ENCODE peak calls at places on chromosome 10, in eight cellular contexts. One of them, this sample, is unnamed.

GRCh38 chr10:124627851-124628675 is 116.1 kb downstream of the FAM53B start:
- DNase-seq in endothelial cell: no peak
- DNase-seq in mammary epithelial cell: no peak
- DNase-seq in LNCaP clone FGC: no peak
- DNase-seq in dorsolateral prefrontal cortex: no peak
- DNase-seq in MM.1S: no peak
- DNase-seq in stimulated activated CD4-positive, alpha-beta T cell treated with anti-CD3 and anti-CD28 coated beads, Interleukin-15, amount 100 ng/mL, for 24 hours: no peak
- DNase-seq in HFFc6: no peak
- DNase-seq in this sample: no peak

GRCh38 chr10:113493195-113493594 is 59.7 kb upstream of the HABP2 start:
- DNase-seq in endothelial cell: no peak
- DNase-seq in mammary epithelial cell: peak; percentile 71
- DNase-seq in LNCaP clone FGC: no peak
- DNase-seq in dorsolateral prefrontal cortex: no peak
- DNase-seq in MM.1S: no peak
- DNase-seq in stimulated activated CD4-positive, alpha-beta T cell treated with anti-CD3 and anti-CD28 coated beads, Interleukin-15, amount 100 ng/mL, for 24 hours: no peak
- DNase-seq in HFFc6: peak; percentile 30
- DNase-seq in this sample: no peak

GRCh38 chr10:92407305-92408016 is 116.5 kb downstream of the MARCHF5 start:
- DNase-seq in endothelial cell: no peak
- DNase-seq in mammary epithelial cell: peak; percentile 62
- DNase-seq in LNCaP clone FGC: no peak
- DNase-seq in dorsolateral prefrontal cortex: no peak
- DNase-seq in MM.1S: no peak
- DNase-seq in stimulated activated CD4-positive, alpha-beta T cell treated with anti-CD3 and anti-CD28 coated beads, Interleukin-15, amount 100 ng/mL, for 24 hours: no peak
- DNase-seq in HFFc6: peak; percentile 14
- DNase-seq in this sample: no peak

GRCh38 chr10:27747096-27747451 is 1.5 kb upstream of the MKX start:
- DNase-seq in endothelial cell: peak; percentile 15
- DNase-seq in mammary epithelial cell: no peak
- DNase-seq in LNCaP clone FGC: no peak
- DNase-seq in dorsolateral prefrontal cortex: no peak
- DNase-seq in MM.1S: no peak
- DNase-seq in stimulated activated CD4-positive, alpha-beta T cell treated with anti-CD3 and anti-CD28 coated beads, Interleukin-15, amount 100 ng/mL, for 24 hours: peak; percentile 7
- DNase-seq in HFFc6: no peak
- DNase-seq in this sample: no peak

GRCh38 chr10:27568196-27569175 is 64.4 kb downstream of the RAB18 start:
- DNase-seq in endothelial cell: no peak
- DNase-seq in mammary epithelial cell: no peak
- DNase-seq in LNCaP clone FGC: no peak
- DNase-seq in dorsolateral prefrontal cortex: no peak
- DNase-seq in MM.1S: peak; percentile 19
- DNase-seq in stimulated activated CD4-positive, alpha-beta T cell treated with anti-CD3 and anti-CD28 coated beads, Interleukin-15, amount 100 ng/mL, for 24 hours: no peak
- DNase-seq in HFFc6: no peak
- DNase-seq in this sample: no peak

GRCh38 chr10:113753020-113753692 is 1.7 kb downstream of the PLEKHS1 start:
- DNase-seq in endothelial cell: no peak
- DNase-seq in mammary epithelial cell: no peak
- DNase-seq in LNCaP clone FGC: no peak
- DNase-seq in dorsolateral prefrontal cortex: no peak
- DNase-seq in MM.1S: no peak
- DNase-seq in stimulated activated CD4-positive, alpha-beta T cell treated with anti-CD3 and anti-CD28 coated beads, Interleukin-15, amount 100 ng/mL, for 24 hours: no peak
- DNase-seq in HFFc6: no peak
- DNase-seq in this sample: no peak

GRCh38 chr10:22912763-22913389 is 15.0 kb upstream of the ARMC3 start:
- DNase-seq in endothelial cell: no peak
- DNase-seq in mammary epithelial cell: no peak
- DNase-seq in LNCaP clone FGC: no peak
- DNase-seq in dorsolateral prefrontal cortex: no peak
- DNase-seq in MM.1S: no peak
- DNase-seq in stimulated activated CD4-positive, alpha-beta T cell treated with anti-CD3 and anti-CD28 coated beads, Interleukin-15, amount 100 ng/mL, for 24 hours: no peak
- DNase-seq in HFFc6: no peak
- DNase-seq in this sample: no peak

GRCh38 chr10:16441106-16441850 is 4.5 kb downstream of the PTER start:
- DNase-seq in endothelial cell: no peak
- DNase-seq in mammary epithelial cell: peak; percentile 51
- DNase-seq in LNCaP clone FGC: no peak
- DNase-seq in dorsolateral prefrontal cortex: no peak
- DNase-seq in MM.1S: no peak
- DNase-seq in stimulated activated CD4-positive, alpha-beta T cell treated with anti-CD3 and anti-CD28 coated beads, Interleukin-15, amount 100 ng/mL, for 24 hours: no peak
- DNase-seq in HFFc6: peak; percentile 9
- DNase-seq in this sample: peak; percentile 47

GRCh38 chr10:86244296-86244695 is 122.3 kb downstream of the GRID1 start:
- DNase-seq in endothelial cell: no peak
- DNase-seq in mammary epithelial cell: no peak
- DNase-seq in LNCaP clone FGC: no peak
- DNase-seq in dorsolateral prefrontal cortex: no peak
- DNase-seq in MM.1S: no peak
- DNase-seq in stimulated activated CD4-positive, alpha-beta T cell treated with anti-CD3 and anti-CD28 coated beads, Interleukin-15, amount 100 ng/mL, for 24 hours: no peak
- DNase-seq in HFFc6: no peak
- DNase-seq in this sample: no peak

GRCh38 chr10:507355-507699 is 182.1 kb downstream of the DIP2C start:
- DNase-seq in endothelial cell: no peak
- DNase-seq in mammary epithelial cell: no peak
- DNase-seq in LNCaP clone FGC: no peak
- DNase-seq in dorsolateral prefrontal cortex: no peak
- DNase-seq in MM.1S: no peak
- DNase-seq in stimulated activated CD4-positive, alpha-beta T cell treated with anti-CD3 and anti-CD28 coated beads, Interleukin-15, amount 100 ng/mL, for 24 hours: no peak
- DNase-seq in HFFc6: no peak
- DNase-seq in this sample: no peak

GRCh38 chr10:81600185-81600584 is 274.8 kb upstream of the NRG3 start:
- DNase-seq in endothelial cell: no peak
- DNase-seq in mammary epithelial cell: peak; percentile 21
- DNase-seq in LNCaP clone FGC: no peak
- DNase-seq in dorsolateral prefrontal cortex: no peak
- DNase-seq in MM.1S: no peak
- DNase-seq in stimulated activated CD4-positive, alpha-beta T cell treated with anti-CD3 and anti-CD28 coated beads, Interleukin-15, amount 100 ng/mL, for 24 hours: no peak
- DNase-seq in HFFc6: peak; percentile 3
- DNase-seq in this sample: peak; percentile 75

GRCh38 chr10:63929826-63930467 is 408.7 kb downstream of the REEP3 start:
- DNase-seq in endothelial cell: no peak
- DNase-seq in mammary epithelial cell: no peak
- DNase-seq in LNCaP clone FGC: peak; percentile 66
- DNase-seq in dorsolateral prefrontal cortex: no peak
- DNase-seq in MM.1S: no peak
- DNase-seq in stimulated activated CD4-positive, alpha-beta T cell treated with anti-CD3 and anti-CD28 coated beads, Interleukin-15, amount 100 ng/mL, for 24 hours: no peak
- DNase-seq in HFFc6: no peak
- DNase-seq in this sample: no peak

GRCh38 chr10:18681366-18681765 is 22.1 kb downstream of the ARL5B start:
- DNase-seq in endothelial cell: no peak
- DNase-seq in mammary epithelial cell: no peak
- DNase-seq in LNCaP clone FGC: no peak
- DNase-seq in dorsolateral prefrontal cortex: no peak
- DNase-seq in MM.1S: no peak
- DNase-seq in stimulated activated CD4-positive, alpha-beta T cell treated with anti-CD3 and anti-CD28 coated beads, Interleukin-15, amount 100 ng/mL, for 24 hours: no peak
- DNase-seq in HFFc6: no peak
- DNase-seq in this sample: no peak

GRCh38 chr10:89773081-89773480 is 71.7 kb downstream of the KIF20B start:
- DNase-seq in endothelial cell: no peak
- DNase-seq in mammary epithelial cell: peak; percentile 20
- DNase-seq in LNCaP clone FGC: no peak
- DNase-seq in dorsolateral prefrontal cortex: no peak
- DNase-seq in MM.1S: no peak
- DNase-seq in stimulated activated CD4-positive, alpha-beta T cell treated with anti-CD3 and anti-CD28 coated beads, Interleukin-15, amount 100 ng/mL, for 24 hours: no peak
- DNase-seq in HFFc6: no peak
- DNase-seq in this sample: peak; percentile 9

GRCh38 chr10:83274088-83274487 is 865.2 kb upstream of the GHITM start:
- DNase-seq in endothelial cell: no peak
- DNase-seq in mammary epithelial cell: peak; percentile 2
- DNase-seq in LNCaP clone FGC: no peak
- DNase-seq in dorsolateral prefrontal cortex: no peak
- DNase-seq in MM.1S: no peak
- DNase-seq in stimulated activated CD4-positive, alpha-beta T cell treated with anti-CD3 and anti-CD28 coated beads, Interleukin-15, amount 100 ng/mL, for 24 hours: no peak
- DNase-seq in HFFc6: no peak
- DNase-seq in this sample: no peak

GRCh38 chr10:85646312-85646711 is 720.3 kb downstream of the GRID1 start:
- DNase-seq in endothelial cell: no peak
- DNase-seq in mammary epithelial cell: peak; percentile 50
- DNase-seq in LNCaP clone FGC: no peak
- DNase-seq in dorsolateral prefrontal cortex: no peak
- DNase-seq in MM.1S: no peak
- DNase-seq in stimulated activated CD4-positive, alpha-beta T cell treated with anti-CD3 and anti-CD28 coated beads, Interleukin-15, amount 100 ng/mL, for 24 hours: no peak
- DNase-seq in HFFc6: no peak
- DNase-seq in this sample: peak; percentile 60

GRCh38 chr10:29554660-29555059 is 80.1 kb downstream of the SVIL start:
- DNase-seq in endothelial cell: no peak
- DNase-seq in mammary epithelial cell: no peak
- DNase-seq in LNCaP clone FGC: no peak
- DNase-seq in dorsolateral prefrontal cortex: no peak
- DNase-seq in MM.1S: no peak
- DNase-seq in stimulated activated CD4-positive, alpha-beta T cell treated with anti-CD3 and anti-CD28 coated beads, Interleukin-15, amount 100 ng/mL, for 24 hours: no peak
- DNase-seq in HFFc6: peak; percentile 7
- DNase-seq in this sample: no peak

GRCh38 chr10:20091698-20092097 is 275.5 kb downstream of the PLXDC2 start:
- DNase-seq in endothelial cell: no peak
- DNase-seq in mammary epithelial cell: no peak
- DNase-seq in LNCaP clone FGC: no peak
- DNase-seq in dorsolateral prefrontal cortex: no peak
- DNase-seq in MM.1S: no peak
- DNase-seq in stimulated activated CD4-positive, alpha-beta T cell treated with anti-CD3 and anti-CD28 coated beads, Interleukin-15, amount 100 ng/mL, for 24 hours: no peak
- DNase-seq in HFFc6: no peak
- DNase-seq in this sample: no peak

GRCh38 chr10:27153855-27154198 is 357 bp downstream of the YME1L1 start:
- DNase-seq in endothelial cell: no peak
- DNase-seq in mammary epithelial cell: no peak
- DNase-seq in LNCaP clone FGC: no peak
- DNase-seq in dorsolateral prefrontal cortex: no peak
- DNase-seq in MM.1S: peak; percentile 26
- DNase-seq in stimulated activated CD4-positive, alpha-beta T cell treated with anti-CD3 and anti-CD28 coated beads, Interleukin-15, amount 100 ng/mL, for 24 hours: no peak
- DNase-seq in HFFc6: no peak
- DNase-seq in this sample: peak; percentile 13

GRCh38 chr10:110355922-110356627 is 51.4 kb upstream of the SMNDC1 start:
- DNase-seq in endothelial cell: no peak
- DNase-seq in mammary epithelial cell: no peak
- DNase-seq in LNCaP clone FGC: no peak
- DNase-seq in dorsolateral prefrontal cortex: no peak
- DNase-seq in MM.1S: peak; percentile 92
- DNase-seq in stimulated activated CD4-positive, alpha-beta T cell treated with anti-CD3 and anti-CD28 coated beads, Interleukin-15, amount 100 ng/mL, for 24 hours: peak; percentile 38
- DNase-seq in HFFc6: no peak
- DNase-seq in this sample: no peak

GRCh38 chr10:75530337-75530736 is 98.9 kb downstream of the LRMDA start:
- DNase-seq in endothelial cell: no peak
- DNase-seq in mammary epithelial cell: peak; percentile 20
- DNase-seq in LNCaP clone FGC: no peak
- DNase-seq in dorsolateral prefrontal cortex: no peak
- DNase-seq in MM.1S: no peak
- DNase-seq in stimulated activated CD4-positive, alpha-beta T cell treated with anti-CD3 and anti-CD28 coated beads, Interleukin-15, amount 100 ng/mL, for 24 hours: no peak
- DNase-seq in HFFc6: no peak
- DNase-seq in this sample: peak; percentile 99

GRCh38 chr10:88254091-88254490 is 329.0 kb downstream of the RNLS start:
- DNase-seq in endothelial cell: no peak
- DNase-seq in mammary epithelial cell: peak; percentile 89
- DNase-seq in LNCaP clone FGC: no peak
- DNase-seq in dorsolateral prefrontal cortex: no peak
- DNase-seq in MM.1S: no peak
- DNase-seq in stimulated activated CD4-positive, alpha-beta T cell treated with anti-CD3 and anti-CD28 coated beads, Interleukin-15, amount 100 ng/mL, for 24 hours: peak; percentile 8
- DNase-seq in HFFc6: peak; percentile 78
- DNase-seq in this sample: peak; percentile 44

GRCh38 chr10:31099664-31100063 is 68.0 kb upstream of the ZNF438 start:
- DNase-seq in endothelial cell: no peak
- DNase-seq in mammary epithelial cell: peak; percentile 94
- DNase-seq in LNCaP clone FGC: no peak
- DNase-seq in dorsolateral prefrontal cortex: no peak
- DNase-seq in MM.1S: no peak
- DNase-seq in stimulated activated CD4-positive, alpha-beta T cell treated with anti-CD3 and anti-CD28 coated beads, Interleukin-15, amount 100 ng/mL, for 24 hours: peak; percentile 79
- DNase-seq in HFFc6: no peak
- DNase-seq in this sample: peak; percentile 82

GRCh38 chr10:122462533-122463465 is 1.4 kb downstream of the HTRA1 start:
- DNase-seq in endothelial cell: no peak
- DNase-seq in mammary epithelial cell: peak; percentile 49
- DNase-seq in LNCaP clone FGC: no peak
- DNase-seq in dorsolateral prefrontal cortex: no peak
- DNase-seq in MM.1S: no peak
- DNase-seq in stimulated activated CD4-positive, alpha-beta T cell treated with anti-CD3 and anti-CD28 coated beads, Interleukin-15, amount 100 ng/mL, for 24 hours: peak; percentile 27
- DNase-seq in HFFc6: peak; percentile 25
- DNase-seq in this sample: peak; percentile 28

GRCh38 chr10:100043344-100043743 is 33.6 kb upstream of the DNMBP start:
- DNase-seq in endothelial cell: no peak
- DNase-seq in mammary epithelial cell: peak; percentile 85
- DNase-seq in LNCaP clone FGC: no peak
- DNase-seq in dorsolateral prefrontal cortex: no peak
- DNase-seq in MM.1S: no peak
- DNase-seq in stimulated activated CD4-positive, alpha-beta T cell treated with anti-CD3 and anti-CD28 coated beads, Interleukin-15, amount 100 ng/mL, for 24 hours: peak; percentile 18
- DNase-seq in HFFc6: no peak
- DNase-seq in this sample: no peak